ENCODE peak calls at places on chromosome X, in five cellular contexts. E is IMR-90, C is neuronal stem cell, D is H9, O is H1. M is an unnamed sample. For H3K9me3, the result is how much of the 10 kb centered on the place peaks cover.

GRCh38 chrX:28324306-28324705 is 262.9 kb upstream of the IL1RAPL1 start:
- DNase-seq in O (no peak), E (no peak), D (no peak), C (no peak), M (no peak)

GRCh38 chrX:41300758-41301437 is 33.1 kb upstream of the DDX3X start:
- DNase-seq in O (no peak), C (no peak), D (no peak), E (peak), M (peak)

GRCh38 chrX:77979870-77980269 is 10.4 kb upstream of the PGAM4 start:
- DNase-seq in D (no peak), E (no peak), O (no peak), C (no peak), M (no peak)

GRCh38 chrX:57821703-57822375 is 88.4 kb downstream of the ZXDA start:
- DNase-seq in C (peak), E (peak), O (no peak), D (no peak), M (no peak)

GRCh38 chrX:65034292-65034640 is 58.0 kb upstream of the ZC4H2 start:
- DNase-seq in C (no peak), E (no peak), O (no peak), D (no peak), M (no peak)

GRCh38 chrX:46588263-46588662 is 14.7 kb downstream of the CHST7 start:
- DNase-seq in D (peak), C (no peak), O (no peak), E (peak), M (peak)

GRCh38 chrX:114959729-114960128 is 57.7 kb downstream of the IL13RA2 start:
- DNase-seq in O (no peak), E (peak), C (no peak), D (no peak), M (peak)

GRCh38 chrX:23403849-23404248 is 69.2 kb downstream of the PTCHD1 start:
- DNase-seq in D (no peak), O (no peak), C (no peak), E (no peak), M (no peak)

GRCh38 chrX:68732906-68733493 is 85.5 kb downstream of the STARD8 start:
- DNase-seq in E (peak), C (peak), D (peak), O (peak), M (peak)

GRCh38 chrX:11566814-11567213 is 98.9 kb downstream of the ARHGAP6 start:
- DNase-seq in C (no peak), D (no peak), E (no peak), O (no peak), M (no peak)

GRCh38 chrX:81866873-81867272 is 665.0 kb downstream of the SH3BGRL start:
- DNase-seq in O (no peak), D (no peak), C (no peak), E (no peak), M (no peak)
- H3K9me3 ChIP-seq in O (under half), D (half or more), C (under half), E (under half), M (under half)

GRCh38 chrX:17964871-17965270 is 103.8 kb upstream of the RAI2 start:
- DNase-seq in O (no peak), C (no peak), E (no peak), D (no peak), M (no peak)
- H3K4me2 ChIP-seq in O (no peak), C (no peak), E (no peak), D (no peak), M (no peak)

GRCh38 chrX:12950851-12951589 is 23.9 kb upstream of the TMSB4X start:
- DNase-seq in D (peak), E (no peak), O (no peak), C (no peak), M (no peak)

GRCh38 chrX:12948495-12948894 is 26.4 kb upstream of the TMSB4X start:
- DNase-seq in E (no peak), O (no peak), D (no peak), C (no peak), M (no peak)

GRCh38 chrX:12949927-12950656 is 24.8 kb upstream of the TMSB4X start:
- DNase-seq in O (no peak), E (peak), D (no peak), C (no peak), M (peak)

GRCh38 chrX:12947545-12948235 is 27.2 kb upstream of the TMSB4X start:
- DNase-seq in O (no peak), D (no peak), C (no peak), E (no peak), M (no peak)

DNA sequence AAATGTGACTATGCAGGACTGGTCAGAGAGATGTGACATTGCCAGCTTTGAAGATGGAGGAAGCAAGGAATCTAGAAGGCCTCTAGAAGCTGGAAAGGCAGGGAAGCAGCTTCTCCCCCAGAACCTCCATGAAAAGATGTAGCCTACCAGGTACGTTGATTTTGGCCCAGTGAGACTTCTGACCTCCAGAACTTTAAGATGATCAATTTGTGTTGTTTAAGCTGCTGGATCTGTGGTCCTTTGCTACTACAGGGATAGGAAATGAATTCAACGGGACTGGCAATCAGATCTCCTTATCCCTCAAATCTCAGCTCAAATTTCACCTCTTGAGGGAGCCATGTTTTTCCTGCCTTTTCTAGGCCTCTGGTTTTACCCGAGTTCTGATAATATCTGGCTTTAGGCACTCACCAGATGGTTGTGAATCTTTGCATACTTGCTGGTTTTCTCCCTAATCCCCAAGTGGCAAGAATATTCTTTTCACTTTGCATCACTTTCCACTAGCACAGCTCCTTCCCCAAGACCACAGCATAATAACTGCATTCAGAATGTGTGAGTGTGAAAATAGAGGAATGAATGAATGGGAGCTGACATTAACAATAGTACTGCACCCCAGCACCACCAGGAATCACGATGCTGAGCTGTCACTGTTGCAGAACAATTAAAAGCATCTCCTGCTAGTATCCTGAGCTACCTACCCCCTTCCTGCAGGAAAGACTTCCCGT is 25.5 kb upstream of the TMSB4X start:
- DNase-seq in D (no peak), C (no peak), O (no peak), E (peak), M (peak)
- H2BK15ac ChIP-seq in D (no peak), C (no peak), O (no peak), E (peak), M (no peak)

DNA sequence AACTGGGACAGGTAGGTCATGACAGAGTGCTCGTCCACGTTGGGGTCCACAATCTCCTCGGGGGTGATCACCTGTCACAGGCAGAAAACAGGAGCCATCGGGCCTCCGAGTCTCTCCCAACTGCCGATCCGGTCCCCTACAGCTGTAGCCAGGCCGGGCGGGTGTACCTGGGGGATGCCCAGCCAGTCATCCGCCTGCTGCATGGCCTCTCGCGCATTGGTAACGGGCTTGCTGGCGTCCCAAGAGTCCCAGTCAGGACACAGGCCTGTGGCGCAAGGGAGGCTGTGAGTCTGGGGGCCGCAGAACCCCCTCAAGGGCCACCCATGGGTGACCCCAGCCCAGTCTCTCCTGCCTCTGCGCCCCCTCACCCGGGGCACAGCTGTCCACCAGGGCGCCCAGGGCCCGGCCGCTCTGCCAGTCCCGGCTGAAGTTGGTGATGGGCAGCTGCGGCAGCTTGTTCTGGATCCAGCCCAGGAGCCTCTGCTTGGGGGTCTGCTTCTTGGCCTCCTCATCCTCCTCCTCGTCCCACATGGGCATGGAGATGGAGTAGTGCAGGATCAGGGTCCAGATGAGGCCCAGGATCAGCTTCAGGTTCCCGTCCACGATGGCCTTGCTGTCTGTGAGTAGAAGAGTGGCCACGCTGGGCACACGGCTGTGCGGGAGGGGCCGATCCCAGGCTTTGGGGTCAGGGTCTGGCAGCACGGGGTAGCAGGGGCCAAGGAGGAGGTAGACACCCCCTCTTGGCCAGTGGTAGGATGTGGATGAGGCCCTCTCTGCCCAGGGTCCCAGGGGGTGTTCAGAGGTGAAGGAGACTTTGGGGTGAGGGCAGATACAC is 6.7 kb downstream of the FLNA start:
- DNase-seq in E (no peak), D (no peak), C (no peak), O (no peak), M (no peak)
- H3K9me3 ChIP-seq in E (under half), D (under half), C (under half), O (under half), M (under half)

GRCh38 chrX:109954333-109954732 is 48.6 kb upstream of the TMEM164 start:
- DNase-seq in E (no peak), D (no peak), O (no peak), C (no peak), M (no peak)

GRCh38 chrX:109952050-109952449 is 50.9 kb upstream of the TMEM164 start:
- DNase-seq in O (no peak), C (no peak), D (no peak), E (no peak), M (no peak)

GRCh38 chrX:109954955-109955354 is 48.0 kb upstream of the TMEM164 start:
- DNase-seq in D (no peak), E (no peak), C (no peak), O (no peak), M (no peak)

GRCh38 chrX:109952985-109953905 is 49.7 kb upstream of the TMEM164 start:
- DNase-seq in E (no peak), O (no peak), D (no peak), C (no peak), M (no peak)
- H3K4me2 ChIP-seq in E (no peak), O (no peak), D (no peak), C (no peak), M (no peak)

DNA sequence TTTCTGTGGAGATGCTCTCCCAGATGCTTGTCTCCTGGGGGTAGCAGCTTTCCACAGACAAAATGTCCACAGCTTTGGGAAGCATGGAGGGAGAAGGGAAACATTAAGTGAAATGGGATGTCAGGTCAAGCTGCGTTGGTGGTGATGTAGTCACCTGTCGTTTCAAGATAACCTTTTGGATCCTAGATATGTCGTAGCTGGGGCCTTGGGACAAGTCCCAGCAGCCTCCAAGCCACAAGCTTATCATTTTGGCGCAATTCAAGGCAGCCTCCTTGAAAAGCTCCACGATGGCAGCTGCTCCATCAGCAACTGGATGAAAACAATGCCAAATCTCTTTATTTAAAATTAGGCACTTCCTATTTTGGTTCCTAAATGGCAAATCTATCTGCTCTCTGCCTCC is 52.0 kb downstream of the RTL9 start:
- DNase-seq in C (no peak), D (no peak), E (no peak), O (no peak), M (no peak)
- H2BK15ac ChIP-seq in C (no peak), D (no peak), E (no peak), O (no peak), M (no peak)

GRCh38 chrX:55713635-55714034 is 3.9 kb upstream of the RRAGB start:
- DNase-seq in E (no peak), D (no peak), C (no peak), O (no peak), M (no peak)
- H3K9me3 ChIP-seq in E (under half), D (under half), C (under half), O (under half), M (under half)

M was measured in mesenchymal stem cell.